ENCODE peak calls at places on chromosomes 6 and 20, in seven cellular contexts. P is IMR-90, L is trophoblast cell, Q is neuronal stem cell, U is mesendoderm, Z is H1, V is mesenchymal stem cell. W is an unnamed sample.

GRCh38 chr6:74626288-74626687 is 579.6 kb downstream of the COL12A1 start:
- DNase-seq in P (no peak), L (no peak), Q (no peak), U (no peak), Z (no peak), V (no peak), W (no peak)

GRCh38 chr6:63307581-63308246 is 12.1 kb downstream of the LGSN start:
- DNase-seq in P (peak), L (peak), Q (no peak), U (peak), Z (no peak), V (peak), W (no peak)

GRCh38 chr20:57618091-57618765 is 2.0 kb downstream of the ZBP1 start:
- DNase-seq in P (no peak), L (peak), Q (no peak), U (peak), Z (peak), V (no peak), W (no peak)

GRCh38 chr6:48486876-48487275 is 375.9 kb upstream of the PTCHD4 start:
- DNase-seq in P (no peak), L (no peak), Q (no peak), U (peak), Z (no peak), V (peak), W (no peak)

GRCh38 chr6:41739041-41739440 is 3.6 kb upstream of the TFEB start:
- DNase-seq in P (no peak), L (no peak), Q (no peak), U (peak), Z (no peak), V (no peak), W (no peak)

GRCh38 chr6:66772785-66773184 is 1065.8 kb upstream of the EYS start:
- DNase-seq in P (no peak), L (no peak), Q (no peak), U (peak), Z (no peak), V (peak), W (no peak)

GRCh38 chr20:14142964-14143627 is 147.8 kb downstream of the MACROD2 start:
- DNase-seq in P (peak), L (peak), Q (no peak), U (peak), Z (no peak), V (peak), W (no peak)

GRCh38 chr20:57938158-57939108 is 228.6 kb upstream of the PMEPA1 start:
- DNase-seq in P (no peak), L (no peak), Q (no peak), U (peak), Z (no peak), V (no peak), W (no peak)

GRCh38 chr6:91781946-91782345 is 1195.1 kb upstream of the MAP3K7 start:
- DNase-seq in P (no peak), L (no peak), Q (no peak), U (no peak), Z (no peak), V (no peak), W (no peak)

GRCh38 chr6:83861077-83861476 is 1.6 kb downstream of the CYB5R4 start:
- DNase-seq in P (no peak), L (no peak), Q (no peak), U (no peak), Z (no peak), V (no peak), W (no peak)

GRCh38 chr20:2814076-2814475 is 711 bp upstream of the C20orf141 start:
- DNase-seq in P (peak), L (peak), Q (no peak), U (peak), Z (no peak), V (no peak), W (no peak)

GRCh38 chr20:642398-643174 is 10.4 kb downstream of the SRXN1 start:
- DNase-seq in P (no peak), L (no peak), Q (no peak), U (no peak), Z (no peak), V (no peak), W (peak)

GRCh38 chr6:26240157-26240980 is 124.6 kb upstream of the BTN3A2 start:
- DNase-seq in P (peak), L (peak), Q (no peak), U (peak), Z (peak), V (peak), W (peak)

GRCh38 chr6:50837589-50838445 is 19.1 kb downstream of the TFAP2B start:
- DNase-seq in P (no peak), L (no peak), Q (no peak), U (no peak), Z (no peak), V (no peak), W (no peak)

GRCh38 chr6:131015630-131016263 is 47.3 kb downstream of the EPB41L2 start:
- DNase-seq in P (peak), L (no peak), Q (no peak), U (no peak), Z (no peak), V (peak), W (no peak)

GRCh38 chr6:29005183-29005885 is at the start of gene ZNF311:
- DNase-seq in P (peak), L (peak), Q (no peak), U (peak), Z (no peak), V (peak), W (no peak)

GRCh38 chr6:38803129-38803528 is 88.0 kb downstream of the DNAH8 start:
- DNase-seq in P (no peak), L (no peak), Q (no peak), U (no peak), Z (no peak), V (no peak), W (no peak)
- H2BK5ac ChIP-seq in P (no peak), L (no peak), Q (no peak), U (no peak), Z (no peak), V (no peak), W (no peak)

GRCh38 chr20:15596220-15596875 is 976.9 kb downstream of the KIF16B start:
- DNase-seq in P (no peak), L (no peak), Q (no peak), U (no peak), Z (no peak), V (peak), W (no peak)
- H2BK5ac ChIP-seq in P (no peak), L (no peak), Q (no peak), U (no peak), Z (no peak), V (no peak), W (no peak)

DNA sequence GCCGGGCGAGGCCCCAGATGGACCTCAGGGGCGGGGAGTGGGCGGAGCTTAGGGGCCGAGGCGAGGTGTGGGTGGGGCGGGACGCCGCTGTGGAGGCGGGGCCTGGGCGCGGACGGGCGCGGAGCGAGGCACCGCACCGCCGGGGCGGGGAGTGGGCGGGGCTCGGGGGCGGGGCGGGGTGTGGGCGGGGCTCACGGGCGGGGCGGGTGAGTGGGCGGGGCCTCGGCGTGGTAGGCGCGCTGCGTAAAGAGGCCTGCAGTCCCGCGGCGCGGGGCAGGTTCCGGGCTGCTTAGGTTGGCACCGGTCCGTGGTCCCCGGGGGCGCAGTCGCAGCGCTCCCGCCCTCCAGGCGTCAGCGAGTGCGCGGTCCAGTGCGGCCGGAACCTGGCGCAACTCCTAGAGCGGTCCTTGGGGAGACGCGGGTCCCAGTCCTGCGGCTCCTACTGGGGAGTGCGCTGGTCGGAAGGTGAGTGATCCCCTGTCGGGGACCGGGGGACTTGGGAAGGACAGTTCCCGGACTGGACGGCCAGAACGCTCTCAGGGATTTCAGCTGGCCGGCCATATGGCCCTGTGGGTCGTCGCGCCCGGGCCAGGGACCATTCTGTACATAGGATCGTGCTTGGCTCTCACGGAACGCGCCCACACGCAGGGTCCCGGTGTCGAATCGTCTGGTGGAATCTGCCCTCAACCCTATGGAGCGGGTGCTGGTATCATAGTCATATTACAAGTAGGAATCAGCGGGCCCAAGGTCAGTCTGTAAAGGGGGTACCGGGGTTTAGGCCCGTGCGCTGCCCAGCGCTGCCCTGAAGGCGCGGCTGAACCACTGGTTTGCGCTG is at the start of gene NQO2:
- DNase-seq in P (peak), L (peak), Q (peak), U (peak), Z (peak), V (no peak), W (peak)
- H2BK5ac ChIP-seq in P (peak), L (no peak), Q (peak), U (no peak), Z (no peak), V (no peak), W (no peak)

GRCh38 chr6:4441981-4442434 is 306.6 kb upstream of the ECI2 start:
- DNase-seq in P (peak), L (peak), Q (no peak), U (no peak), Z (no peak), V (peak), W (no peak)
- H2BK5ac ChIP-seq in P (no peak), L (no peak), Q (no peak), U (no peak), Z (no peak), V (no peak), W (no peak)

GRCh38 chr20:33310327-33310899 is 27.4 kb downstream of the BPIFB1 start:
- DNase-seq in P (no peak), L (no peak), Q (no peak), U (no peak), Z (no peak), V (no peak), W (no peak)
- H2BK5ac ChIP-seq in P (no peak), L (no peak), Q (no peak), U (no peak), Z (no peak), V (no peak), W (no peak)

GRCh38 chr6:167684276-167685104 is 142.2 kb upstream of the AFDN start:
- DNase-seq in P (no peak), L (no peak), Q (no peak), U (no peak), Z (no peak), V (no peak), W (peak)

GRCh38 chr6:167686204-167686893 is 140.4 kb upstream of the AFDN start:
- DNase-seq in P (no peak), L (no peak), Q (no peak), U (no peak), Z (no peak), V (no peak), W (no peak)

GRCh38 chr6:167683028-167683862 is 143.5 kb upstream of the AFDN start:
- DNase-seq in P (peak), L (no peak), Q (no peak), U (no peak), Z (no peak), V (peak), W (no peak)

GRCh38 chr6:167687035-167687720 is 139.5 kb upstream of the AFDN start:
- DNase-seq in P (no peak), L (no peak), Q (no peak), U (no peak), Z (no peak), V (no peak), W (no peak)

DNA sequence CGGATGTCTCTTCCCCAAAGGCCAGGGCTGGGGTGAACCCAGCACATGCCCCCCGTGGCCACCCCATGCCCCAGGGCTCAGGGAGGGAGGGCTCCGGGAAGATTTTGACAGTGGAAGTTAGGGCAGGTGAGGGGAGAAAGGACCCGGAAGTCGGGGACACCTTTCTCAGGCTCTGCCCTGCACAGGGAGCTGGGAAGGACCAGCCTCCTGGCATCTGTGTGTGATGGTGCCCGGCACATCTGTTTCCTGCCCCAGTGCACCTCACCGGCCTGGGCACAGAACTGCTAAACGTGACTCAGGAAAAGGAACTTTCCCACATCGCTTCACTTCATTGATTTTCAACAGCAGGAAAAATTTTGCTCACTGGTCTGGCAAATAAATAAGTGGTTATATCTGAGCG is 141.1 kb upstream of the AFDN start:
- DNase-seq in P (no peak), L (no peak), Q (no peak), U (no peak), Z (no peak), V (no peak), W (no peak)
- H2BK5ac ChIP-seq in P (no peak), L (no peak), Q (peak), U (no peak), Z (no peak), V (no peak), W (no peak)

GRCh38 chr6:157080986-157081391 is 242.3 kb downstream of the TMEM242 start:
- DNase-seq in P (no peak), L (no peak), Q (no peak), U (peak), Z (no peak), V (no peak), W (no peak)

GRCh38 chr6:157079774-157080173 is 243.5 kb downstream of the TMEM242 start:
- DNase-seq in P (no peak), L (no peak), Q (no peak), U (no peak), Z (no peak), V (no peak), W (no peak)

GRCh38 chr6:157079277-157079676 is 244.0 kb downstream of the TMEM242 start:
- DNase-seq in P (no peak), L (no peak), Q (no peak), U (no peak), Z (no peak), V (no peak), W (no peak)

GRCh38 chr6:157086632-157087031 is 236.7 kb downstream of the TMEM242 start:
- DNase-seq in P (no peak), L (no peak), Q (no peak), U (no peak), Z (no peak), V (no peak), W (no peak)

DNA sequence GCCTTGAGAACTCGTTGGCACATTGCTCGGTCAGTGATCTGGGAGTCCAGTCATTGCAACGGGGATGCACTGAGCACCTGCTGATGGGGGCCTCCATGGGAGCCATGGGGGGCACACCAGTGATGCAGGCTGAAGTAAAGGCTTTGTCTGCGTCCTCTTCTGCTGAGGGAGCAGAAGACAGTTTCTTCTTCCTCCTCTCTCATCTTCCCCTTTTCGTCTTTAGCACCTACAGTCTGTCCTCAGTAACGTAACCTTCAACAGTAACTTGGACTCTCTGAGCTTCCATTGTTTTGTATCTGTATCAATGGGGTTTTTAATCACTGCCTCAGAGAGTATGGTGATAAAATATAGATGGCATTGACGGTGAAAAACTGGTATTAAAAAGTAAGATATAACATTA is 240.0 kb downstream of the TMEM242 start:
- DNase-seq in P (no peak), L (no peak), Q (no peak), U (no peak), Z (no peak), V (no peak), W (no peak)
- H2BK5ac ChIP-seq in P (no peak), L (no peak), Q (no peak), U (no peak), Z (no peak), V (no peak), W (no peak)

GRCh38 chr6:31915756-31916155 is 11.8 kb upstream of the C2 start:
- DNase-seq in P (no peak), L (peak), Q (no peak), U (no peak), Z (no peak), V (no peak), W (no peak)
- H2BK5ac ChIP-seq in P (no peak), L (no peak), Q (no peak), U (no peak), Z (no peak), V (no peak), W (no peak)

W was measured in H9.